ENCODE peak calls at places on chromosome 1, in five cellular contexts. W is dorsolateral prefrontal cortex; U is mammary epithelial cell; P is psoas muscle; K is CD4-positive, alpha-beta T cell. T is an unnamed sample.

GRCh38 chr1:2468041-2468472 is 8.0 kb upstream of the PLCH2 start:
- DNase-seq in W (no peak), U (no peak), P (no peak), K (peak), T (no peak)

GRCh38 chr1:182599339-182599738 is 4.8 kb downstream of the RGS16 start:
- DNase-seq in W (no peak), U (no peak), P (no peak), K (peak), T (no peak)

GRCh38 chr1:201074018-201074417 is 38.2 kb downstream of the CACNA1S start:
- DNase-seq in W (no peak), U (no peak), P (no peak), K (no peak), T (no peak)

GRCh38 chr1:26168410-26169167 is at the start of gene C1orf232:
- DNase-seq in W (no peak), U (no peak), P (peak), K (no peak), T (no peak)

GRCh38 chr1:109927908-109928307 is 17.3 kb downstream of the CSF1 start:
- DNase-seq in W (peak), U (peak), P (peak), K (no peak), T (peak)

GRCh38 chr1:22572778-22573177 is 9.5 kb downstream of the EPHA8 start:
- DNase-seq in W (no peak), U (no peak), P (no peak), K (no peak), T (no peak)

GRCh38 chr1:114112775-114113174 is 40.9 kb downstream of the SYT6 start:
- DNase-seq in W (no peak), U (no peak), P (no peak), K (no peak), T (no peak)

GRCh38 chr1:109398343-109399225 is 866 bp upstream of the SORT1 start:
- DNase-seq in W (no peak), U (peak), P (no peak), K (no peak), T (no peak)

GRCh38 chr1:204074274-204075115 is 1.6 kb downstream of the SOX13 start:
- DNase-seq in W (peak), U (peak), P (peak), K (no peak), T (peak)

GRCh38 chr1:156641761-156642264 is at the start of gene BCAN:
- DNase-seq in W (peak), U (no peak), P (peak), K (no peak), T (no peak)

GRCh38 chr1:69312055-69312732 is 255.5 kb upstream of the LRRC7 start:
- DNase-seq in W (no peak), U (no peak), P (no peak), K (no peak), T (peak)

GRCh38 chr1:193558491-193559028 is 372.1 kb upstream of the B3GALT2 start:
- DNase-seq in W (no peak), U (peak), P (no peak), K (no peak), T (peak)

GRCh38 chr1:64269558-64269884 is 66.1 kb downstream of the UBE2U start:
- DNase-seq in W (no peak), U (no peak), P (no peak), K (no peak), T (no peak)

DNA sequence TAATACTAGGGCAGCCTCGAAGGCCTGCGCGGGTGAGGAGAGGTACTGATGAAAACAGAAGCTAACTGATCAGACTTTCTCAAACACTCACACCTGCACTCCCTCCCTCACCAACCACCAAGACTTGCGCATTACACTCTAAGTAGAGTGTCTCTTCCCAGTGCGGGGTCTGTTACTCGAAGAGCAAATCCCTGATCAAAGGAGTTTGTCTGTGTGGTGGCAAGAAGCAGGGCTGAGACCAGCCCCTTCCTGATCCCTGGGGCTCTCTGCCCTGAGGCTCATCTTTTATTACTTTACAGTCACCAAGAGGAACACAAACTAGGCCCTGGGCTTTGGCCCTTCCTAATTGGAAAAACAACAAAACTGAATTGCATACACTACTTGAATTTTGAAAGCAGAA is 19.5 kb upstream of the TSNAX start:
- DNase-seq in W (no peak), U (no peak), P (no peak), K (no peak), T (no peak)
- TF ChIP-seq CTCF in W (no peak), U (no peak), P (no peak), K (no peak), T (no peak)

GRCh38 chr1:17434016-17434415 is 5.5 kb downstream of the RCC2 start:
- DNase-seq in W (no peak), U (no peak), P (no peak), K (no peak), T (no peak)
- TF ChIP-seq CTCF in W (no peak), U (no peak), P (no peak), K (no peak), T (no peak)

GRCh38 chr1:15802234-15802965 is 5.0 kb downstream of the UQCRHL start:
- DNase-seq in W (no peak), U (no peak), P (no peak), K (no peak), T (no peak)
- TF ChIP-seq CTCF in W (no peak), U (no peak), P (no peak), K (no peak), T (no peak)

GRCh38 chr1:31521761-31522555 is 54.4 kb upstream of the TINAGL1 start:
- DNase-seq in W (no peak), U (no peak), P (no peak), K (no peak), T (peak)

GRCh38 chr1:31515061-31515775 is 61.1 kb upstream of the TINAGL1 start:
- DNase-seq in W (no peak), U (no peak), P (no peak), K (no peak), T (no peak)

GRCh38 chr1:31514117-31514516 is 62.2 kb upstream of the TINAGL1 start:
- DNase-seq in W (no peak), U (no peak), P (no peak), K (no peak), T (no peak)

GRCh38 chr1:31515936-31516335 is 60.4 kb upstream of the TINAGL1 start:
- DNase-seq in W (no peak), U (no peak), P (no peak), K (no peak), T (no peak)

DNA sequence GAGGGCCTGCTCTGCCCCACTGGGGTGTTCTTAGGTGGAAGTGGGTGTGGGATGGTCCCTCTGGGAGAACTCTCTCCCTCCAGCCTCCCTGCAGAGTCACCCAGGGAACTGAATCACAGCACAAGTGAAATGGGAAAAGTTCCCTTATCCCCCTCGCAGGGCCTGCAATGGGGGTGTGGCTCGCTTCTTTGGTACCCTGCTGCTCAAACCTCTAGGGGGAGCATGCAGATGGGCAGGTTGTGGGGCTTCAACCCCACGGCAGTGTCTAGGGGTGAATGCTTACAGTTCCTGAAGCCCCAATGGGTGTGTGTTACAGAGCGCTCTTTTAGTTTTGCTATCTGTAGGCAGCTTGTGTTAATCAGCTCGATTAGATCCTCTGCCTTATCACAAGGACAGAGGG is 59.0 kb upstream of the TINAGL1 start:
- DNase-seq in W (no peak), U (no peak), P (no peak), K (no peak), T (no peak)
- TF ChIP-seq CTCF in W (no peak), U (no peak), P (no peak), K (no peak), T (no peak)

GRCh38 chr1:117122297-117123025 is 912 bp upstream of the TRIM45 start:
- DNase-seq in W (no peak), U (no peak), P (no peak), K (no peak), T (no peak)
- TF ChIP-seq CTCF in W (peak), U (no peak), P (no peak), K (peak), T (no peak)

DNA sequence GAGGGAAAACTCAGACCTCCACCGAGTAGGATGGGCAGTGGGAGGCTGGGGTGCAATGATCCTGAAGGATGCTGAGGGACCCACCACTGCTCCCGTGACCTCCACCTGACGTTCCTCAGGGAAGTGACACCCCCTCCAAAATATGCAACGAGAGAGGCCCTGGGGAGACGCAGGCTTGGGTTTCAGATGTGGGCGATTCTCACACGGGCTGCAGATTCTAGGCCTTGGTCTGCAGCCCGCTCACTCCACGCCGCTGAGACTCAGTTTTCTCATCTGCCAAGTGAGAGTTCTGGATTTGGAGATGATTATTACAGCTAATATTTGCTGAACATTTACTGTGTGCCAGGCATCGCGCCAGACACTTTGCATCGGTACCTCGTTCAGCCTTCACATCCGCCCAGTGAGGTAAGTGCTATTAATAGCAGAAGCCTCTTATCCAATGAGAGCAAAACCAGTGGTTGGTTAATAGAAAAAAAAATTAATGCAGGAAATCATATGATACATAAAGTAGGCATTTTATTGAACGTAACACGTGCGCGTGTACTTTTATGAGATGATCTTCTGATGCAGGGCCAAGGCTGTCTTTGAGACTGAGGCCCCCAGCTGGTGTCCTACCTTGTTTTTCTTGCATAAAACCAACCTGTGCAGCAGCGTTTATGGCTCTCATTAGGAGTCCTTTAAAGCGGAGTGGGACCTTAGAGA is 102.0 kb upstream of the RUNX3 start:
- DNase-seq in W (no peak), U (no peak), P (no peak), K (peak), T (no peak)
- TF ChIP-seq CTCF in W (no peak), U (no peak), P (no peak), K (no peak), T (no peak)

GRCh38 chr1:96695954-96696353 is 25.6 kb upstream of the PTBP2 start:
- DNase-seq in W (no peak), U (no peak), P (no peak), K (no peak), T (no peak)
- TF ChIP-seq CTCF in W (no peak), U (no peak), P (no peak), K (no peak), T (no peak)

GRCh38 chr1:8165595-8166360 is 139.7 kb upstream of the ERRFI1 start:
- DNase-seq in W (peak), U (no peak), P (no peak), K (no peak), T (no peak)
- TF ChIP-seq CTCF in W (no peak), U (no peak), P (no peak), K (no peak), T (no peak)

GRCh38 chr1:80155371-80155770 is 1148.8 kb upstream of the ADGRL4 start:
- DNase-seq in W (no peak), U (no peak), P (no peak), K (no peak), T (no peak)
- TF ChIP-seq CTCF in W (no peak), U (peak), P (no peak), K (no peak), T (no peak)

DNA sequence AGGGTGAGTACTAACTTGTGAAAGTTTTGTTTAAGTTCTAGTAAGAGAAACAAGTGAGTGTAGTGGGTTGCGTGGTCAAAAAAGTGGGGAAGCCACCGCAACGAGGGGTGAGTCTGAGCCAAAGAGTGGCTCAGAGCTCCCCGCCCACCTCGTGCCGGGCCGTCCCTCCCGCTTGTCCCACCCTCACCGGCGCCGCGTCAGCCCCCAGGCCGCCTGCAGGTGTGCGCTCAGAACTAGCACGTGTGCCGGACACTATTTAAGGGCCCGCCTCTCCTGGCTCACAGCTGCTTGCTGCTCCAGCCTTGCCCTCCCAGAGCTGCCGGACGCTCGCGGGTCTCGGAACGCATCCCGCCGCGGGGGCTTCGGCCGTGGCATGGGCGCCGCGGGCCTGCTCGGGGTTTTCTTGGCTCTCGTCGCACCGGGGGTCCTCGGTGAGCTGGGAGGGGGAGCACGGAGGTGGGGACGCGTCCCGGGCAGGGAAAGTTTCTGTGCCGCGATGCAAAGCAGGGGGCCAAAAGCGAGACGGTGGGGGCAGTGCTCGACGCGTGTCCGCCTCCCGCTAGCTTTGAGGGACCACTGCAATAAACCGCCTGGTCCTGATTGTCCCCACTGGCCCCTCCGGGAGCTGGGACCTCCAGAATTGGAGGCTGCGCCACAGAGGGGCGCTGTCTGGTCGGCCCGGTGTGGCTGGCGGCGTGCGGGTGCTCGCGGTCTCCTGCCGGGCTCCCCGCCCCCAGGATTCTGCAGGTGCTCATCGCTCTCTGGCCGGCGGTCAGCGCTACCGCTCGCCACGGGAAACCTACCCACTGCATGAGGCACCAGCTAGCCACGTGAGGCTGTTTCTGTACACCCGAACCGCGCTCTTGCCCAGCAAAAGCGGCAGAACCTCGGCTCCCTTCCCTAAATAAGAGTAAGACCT is at the start of gene CR2:
- DNase-seq in W (no peak), U (peak), P (peak), K (peak), T (no peak)
- TF ChIP-seq CTCF in W (peak), U (no peak), P (no peak), K (peak), T (no peak)